ENCODE peak calls at places on chromosomes 16 and 17, in seven cellular contexts. L, S, Y, I, B, F and Q are unnamed samples.

GRCh38 chr17:8173056-8173870 is 2.9 kb downstream of the TMEM107 start:
- DNase-seq in B (no peak), S (peak; percentile 98), I (peak; percentile 93), L (peak; percentile 81), Y (peak; percentile 96), F (peak; percentile 65), Q (peak; percentile 95)

GRCh38 chr17:36498155-36498554 is 11.7 kb downstream of the ZNHIT3 start:
- DNase-seq in I (no peak), Y (peak; percentile 4), L (no peak), S (no peak), B (no peak), F (no peak), Q (no peak)

GRCh38 chr17:958712-959451 is 20.7 kb downstream of the NXN start:
- DNase-seq in S (peak; percentile 22), I (no peak), Y (no peak), F (no peak), B (no peak), L (no peak), Q (no peak)

GRCh38 chr17:62998665-62999393 is 32.8 kb downstream of the TANC2 start:
- DNase-seq in Y (peak; percentile 39), I (no peak), B (no peak), F (no peak), S (peak; percentile 33), L (no peak), Q (no peak)

GRCh38 chr17:62737513-62737912 is 70.6 kb downstream of the MARCHF10 start:
- DNase-seq in L (no peak), S (no peak), Y (no peak), B (no peak), F (no peak), I (no peak), Q (no peak)

GRCh38 chr17:68057531-68057952 is 22.0 kb downstream of the KPNA2 start:
- DNase-seq in L (no peak), B (no peak), I (no peak), Y (peak; percentile 65), S (peak; percentile 47), F (no peak), Q (no peak)

GRCh38 chr16:21101631-21102420 is 48.8 kb downstream of the DNAH3 start:
- DNase-seq in B (no peak), I (no peak), F (peak; percentile 41), Y (peak; percentile 36), S (peak; percentile 22), L (no peak), Q (no peak)

GRCh38 chr17:49365667-49366066 is 3.6 kb upstream of the ZNF652 start:
- DNase-seq in F (no peak), S (peak; percentile 32), I (no peak), L (no peak), B (no peak), Y (no peak), Q (no peak)

GRCh38 chr16:25256821-25257503 is 683 bp downstream of the ZKSCAN2 start:
- DNase-seq in F (peak; percentile 41), B (no peak), Y (peak; percentile 16), L (no peak), I (no peak), S (peak; percentile 53), Q (no peak)

GRCh38 chr16:14672403-14672971 is 21.6 kb downstream of the PLA2G10 start:
- DNase-seq in F (no peak), S (no peak), L (no peak), I (no peak), B (no peak), Y (peak; percentile 7), Q (no peak)